ENCODE peak calls at places on chromosomes 5 and 9, in seven cellular contexts. L is smooth muscle cell of the brain vasculature; M is NCI-H2081; N is stimulated activated CD4-positive, alpha-beta T cell treated with anti-CD3 and anti-CD28 coated beads, Interleukin-4, amount 100 ng/mL, for 24 hours; S is stimulated activated CD8-positive, alpha-beta memory T cell treated with anti-CD3 and anti-CD28 coated beads, Interleukin-7, amount 100 ng/mL, for 48 hours; Z is GM23338; Y is T-cell. K is an unnamed sample.

GRCh38 chr5:88689662-88690351 is 193.2 kb downstream of the MEF2C start:
- DNase-seq in N (no peak), L (no peak), Y (no peak), M (no peak), Z (no peak), S (no peak), K (no peak)

GRCh38 chr5:128378196-128378595 is 159.8 kb downstream of the FBN2 start:
- DNase-seq in M (no peak), Z (no peak), S (no peak), L (no peak), Y (no peak), N (no peak), K (no peak)

GRCh38 chr5:38297830-38298608 is 39.7 kb downstream of the EGFLAM start:
- DNase-seq in Z (no peak), S (no peak), L (no peak), Y (no peak), M (no peak), N (no peak), K (no peak)

GRCh38 chr5:129243058-129243457 is 148.5 kb downstream of the ISOC1 start:
- DNase-seq in N (no peak), Y (no peak), S (no peak), L (no peak), Z (no peak), M (no peak), K (no peak)

GRCh38 chr5:73273379-73274050 is 100.5 kb downstream of the TMEM174 start:
- DNase-seq in M (no peak), S (no peak), N (no peak), Z (no peak), Y (no peak), L (no peak), K (no peak)

GRCh38 chr5:96232602-96233001 is 200.4 kb downstream of the PCSK1 start:
- DNase-seq in L (no peak), Y (no peak), M (no peak), N (no peak), S (no peak), Z (no peak), K (no peak)

GRCh38 chr9:37961346-37961745 is 57.4 kb upstream of the SLC25A51 start:
- DNase-seq in Y (no peak), L (no peak), N (no peak), M (no peak), S (no peak), Z (no peak), K (no peak)

GRCh38 chr9:9032950-9033349 is 1233.4 kb upstream of the DMAC1 start:
- DNase-seq in L (no peak), N (no peak), M (no peak), Y (no peak), Z (no peak), S (no peak), K (no peak)

GRCh38 chr9:130842547-130842946 is 7.5 kb downstream of the ABL1 start:
- DNase-seq in M (no peak), Z (no peak), Y (no peak), N (no peak), L (no peak), S (no peak), K (no peak)

GRCh38 chr9:70749066-70749465 is 334.6 kb upstream of the KLF9 start:
- DNase-seq in L (no peak), Z (no peak), Y (no peak), N (no peak), S (no peak), M (no peak), K (no peak)

GRCh38 chr5:159866093-159866492 is 50.2 kb upstream of the ADRA1B start:
- DNase-seq in Z (no peak), Y (no peak), L (no peak), S (no peak), M (no peak), N (no peak), K (no peak)

GRCh38 chr5:4348418-4348817 is 752.8 kb downstream of the IRX1 start:
- DNase-seq in L (no peak), Z (no peak), Y (no peak), S (no peak), N (no peak), M (no peak), K (no peak)

GRCh38 chr9:113222482-113222841 is 1.1 kb downstream of the SLC31A1 start:
- DNase-seq in L (no peak), M (no peak), S (no peak), Y (no peak), N (no peak), Z (no peak), K (no peak)

GRCh38 chr9:129596541-129597328 is 24.2 kb downstream of the C9orf50 start:
- DNase-seq in N (no peak), M (no peak), Y (no peak), Z (peak; percentile 88), S (no peak), L (no peak), K (no peak)

GRCh38 chr9:72636621-72637020 is 115.2 kb downstream of the TMC1 start:
- DNase-seq in L (no peak), Z (no peak), M (no peak), S (no peak), Y (no peak), N (no peak), K (no peak)

GRCh38 chr5:178288373-178289368 is 56.1 kb upstream of the PHYKPL start:
- DNase-seq in M (no peak), Z (no peak), S (no peak), Y (no peak), L (no peak), N (no peak), K (no peak)

GRCh38 chr9:88732128-88732527 is 197.2 kb downstream of the NXNL2 start:
- DNase-seq in Y (no peak), L (peak; percentile 91), N (no peak), M (no peak), S (no peak), Z (no peak), K (no peak)

GRCh38 chr5:132526974-132527564 is 16.3 kb downstream of the IL5 start:
- DNase-seq in Y (no peak), L (no peak), Z (no peak), M (no peak), S (no peak), N (no peak), K (no peak)

GRCh38 chr5:98975223-98975622 is 46.4 kb upstream of the CHD1 start:
- DNase-seq in M (no peak), L (no peak), N (no peak), Y (no peak), Z (no peak), S (no peak), K (no peak)

GRCh38 chr5:132270706-132271105 is 13.2 kb downstream of the PDLIM4 start:
- DNase-seq in Y (no peak), L (no peak), M (no peak), Z (no peak), N (no peak), S (no peak), K (no peak)

GRCh38 chr5:65811895-65812294 is 89.9 kb downstream of the NLN start:
- DNase-seq in M (no peak), L (no peak), N (no peak), S (no peak), Z (no peak), Y (no peak), K (no peak)

GRCh38 chr5:14491015-14491414 is 90.6 kb upstream of the OTULINL start:
- DNase-seq in L (no peak), Y (no peak), M (no peak), S (no peak), N (no peak), Z (no peak), K (no peak)

GRCh38 chr5:132295505-132296411 is 1.6 kb downstream of the SLC22A4 start:
- DNase-seq in Y (no peak), Z (no peak), N (no peak), L (no peak), M (no peak), S (no peak), K (no peak)

GRCh38 chr5:131536211-131536826 is 98.7 kb downstream of the RAPGEF6 start:
- DNase-seq in L (peak; percentile 10), S (no peak), N (no peak), Z (no peak), M (no peak), Y (no peak), K (peak; percentile 30)

GRCh38 chr9:76374702-76375543 is 19.3 kb downstream of the RFK start:
- DNase-seq in L (peak; percentile 69), M (no peak), S (no peak), Y (no peak), Z (peak; percentile 66), N (no peak), K (no peak)

GRCh38 chr5:54610197-54610898 is 92.8 kb downstream of the SNX18 start:
- DNase-seq in M (no peak), Y (peak; percentile 16), N (peak; percentile 10), S (peak; percentile 5), L (no peak), Z (no peak), K (peak; percentile 34)

GRCh38 chr9:99811598-99812383 is 9.9 kb upstream of the NR4A3 start:
- DNase-seq in S (no peak), Z (no peak), Y (no peak), N (no peak), M (no peak), L (no peak), K (no peak)

GRCh38 chr5:109939109-109939682 is 249.5 kb downstream of the MAN2A1 start:
- DNase-seq in N (no peak), Z (no peak), S (no peak), Y (no peak), M (no peak), L (no peak), K (no peak)

GRCh38 chr9:134961331-134962064 is 43.8 kb upstream of the FCN1 start:
- DNase-seq in Y (no peak), L (no peak), Z (no peak), N (no peak), M (no peak), S (no peak), K (no peak)

GRCh38 chr5:130720355-130720754 is 444.7 kb downstream of the HINT1 start:
- DNase-seq in L (peak; percentile 40), S (no peak), Z (peak; percentile 81), Y (no peak), M (no peak), N (no peak), K (no peak)

GRCh38 chr9:74016004-74016403 is 481.1 kb upstream of the RORB start:
- DNase-seq in Y (no peak), N (no peak), Z (no peak), L (no peak), M (no peak), S (no peak), K (no peak)

GRCh38 chr9:113657765-113658564 is 194.4 kb downstream of the RGS3 start:
- DNase-seq in M (peak; percentile 81), L (no peak), Y (peak; percentile 74), S (peak; percentile 57), Z (peak; percentile 92), N (peak; percentile 84), K (peak; percentile 58)

GRCh38 chr5:53777864-53778618 is 217.6 kb downstream of the NDUFS4 start:
- DNase-seq in Y (no peak), N (no peak), L (no peak), S (no peak), Z (no peak), M (no peak), K (no peak)

GRCh38 chr9:133998915-133999580 is 6.9 kb upstream of the VAV2 start:
- DNase-seq in Y (no peak), Z (no peak), S (no peak), L (no peak), M (no peak), N (no peak), K (no peak)

GRCh38 chr9:110152704-110153374 is 55.1 kb downstream of the C9orf152 start:
- DNase-seq in N (peak; percentile 22), Z (peak; percentile 87), L (no peak), M (peak; percentile 1), S (no peak), Y (no peak), K (no peak)

GRCh38 chr5:172715931-172716682 is 54.9 kb downstream of the DUSP1 start:
- DNase-seq in N (no peak), S (no peak), Z (peak; percentile 64), M (no peak), Y (no peak), L (no peak), K (no peak)

GRCh38 chr9:116075191-116075590 is 78.4 kb upstream of the PAPPA start:
- DNase-seq in Y (no peak), L (no peak), N (no peak), M (no peak), Z (no peak), S (no peak), K (no peak)

GRCh38 chr9:77588319-77588937 is 59.7 kb downstream of the GNA14 start:
- DNase-seq in N (no peak), L (peak; percentile 53), S (no peak), Z (no peak), M (no peak), Y (no peak), K (no peak)

K was measured in central memory CD4-positive, alpha-beta T cell.